ENCODE peak calls at places on chromosomes 4 and X, in ten cellular contexts. V, U, N, K, Z, Q, I, Y, D and E are unnamed samples.

GRCh38 chr4:52665592-52665991 is 6.5 kb upstream of the USP46 start:
- DNase-seq in D (no peak), N (peak; percentile 11), K (no peak), U (no peak), I (no peak), V (no peak), Q (no peak), Y (no peak), Z (no peak), E (no peak)

GRCh38 chrX:107725761-107726555 is 49.6 kb downstream of the TSC22D3 start:
- DNase-seq in N (no peak), U (no peak), Z (no peak), V (no peak), D (peak; percentile 23), K (no peak), Y (no peak), Q (no peak), I (peak; percentile 56), E (no peak)

GRCh38 chr4:48021086-48021485 is 4.5 kb downstream of the NIPAL1 start:
- DNase-seq in Z (no peak), Y (no peak), I (no peak), U (no peak), V (no peak), Q (no peak), K (no peak), D (no peak), N (no peak), E (no peak)

GRCh38 chrX:129461801-129462456 is 61.4 kb downstream of the SMARCA1 start:
- DNase-seq in Q (no peak), D (no peak), I (no peak), U (no peak), Z (no peak), Y (no peak), N (no peak), V (no peak), K (no peak), E (no peak)

GRCh38 chr4:11529625-11530201 is 101.0 kb upstream of the HS3ST1 start:
- DNase-seq in I (no peak), N (no peak), Z (peak; percentile 89), U (no peak), D (no peak), Y (peak; percentile 20), V (no peak), K (peak; percentile 27), Q (no peak), E (no peak)

GRCh38 chrX:154004315-154004714 is 15.4 kb downstream of the IRAK1 start:
- DNase-seq in V (no peak), U (no peak), Y (no peak), I (no peak), D (no peak), Q (no peak), Z (no peak), K (no peak), N (no peak), E (no peak)

GRCh38 chr4:28886934-28887333 is 1833.2 kb upstream of the PCDH7 start:
- DNase-seq in K (no peak), D (no peak), Q (no peak), Z (peak; percentile 54), Y (no peak), N (no peak), V (no peak), I (no peak), U (no peak), E (no peak)

GRCh38 chrX:155055494-155055893 is 15.4 kb downstream of the CMC4 start:
- DNase-seq in U (no peak), N (no peak), I (no peak), Q (no peak), K (no peak), Z (no peak), V (no peak), D (no peak), Y (no peak), E (no peak)

GRCh38 chrX:150196300-150196699 is 166.8 kb upstream of the MAMLD1 start:
- DNase-seq in Y (no peak), D (no peak), K (no peak), V (no peak), U (no peak), Q (no peak), Z (no peak), I (no peak), N (no peak), E (no peak)

GRCh38 chrX:50448565-50448964 is 22.1 kb downstream of the DGKK start:
- DNase-seq in K (no peak), N (no peak), D (no peak), Y (no peak), V (no peak), Z (peak; percentile 1), U (no peak), Q (no peak), I (no peak), E (no peak)

GRCh38 chr4:8439914-8440490 is 521 bp downstream of the ACOX3 start:
- DNase-seq in D (peak; percentile 15), K (peak; percentile 23), Z (no peak), I (no peak), U (no peak), Y (no peak), Q (no peak), V (no peak), N (no peak), E (peak; percentile 9)

GRCh38 chr4:37822220-37822619 is 4.3 kb upstream of the PGM2 start:
- DNase-seq in K (no peak), I (no peak), N (no peak), Z (no peak), V (no peak), U (no peak), D (no peak), Y (no peak), Q (no peak), E (no peak)

GRCh38 chr4:153535735-153536494 is 69.8 kb downstream of the TMEM131L start:
- DNase-seq in Q (no peak), U (no peak), Z (peak; percentile 22), N (no peak), I (no peak), Y (peak; percentile 26), K (no peak), D (no peak), V (no peak), E (no peak)

GRCh38 chr4:122716825-122717448 is 15.6 kb upstream of the BBS12 start:
- DNase-seq in I (peak; percentile 49), Z (peak; percentile 63), U (peak; percentile 68), Q (peak; percentile 53), D (peak; percentile 51), N (peak; percentile 40), V (peak; percentile 50), K (peak; percentile 72), Y (peak; percentile 81), E (peak; percentile 36)

GRCh38 chr4:184444953-184445309 is 29.4 kb downstream of the IRF2 start:
- DNase-seq in V (no peak), K (no peak), Y (no peak), I (no peak), D (no peak), Q (no peak), Z (no peak), U (no peak), N (no peak), E (no peak)

GRCh38 chr4:19285146-19285545 is 966.6 kb upstream of the SLIT2 start:
- DNase-seq in N (no peak), D (no peak), K (no peak), U (no peak), Q (no peak), V (no peak), Z (no peak), Y (no peak), I (no peak), E (no peak)

GRCh38 chr4:25563071-25563564 is 92.5 kb upstream of the SLC34A2 start:
- DNase-seq in D (no peak), U (no peak), N (no peak), Z (no peak), Y (no peak), Q (no peak), V (no peak), I (peak; percentile 67), K (no peak), E (no peak)

GRCh38 chr4:77310931-77311330 is 153.9 kb downstream of the CCNG2 start:
- DNase-seq in V (no peak), I (no peak), K (no peak), Q (no peak), Y (peak; percentile 50), U (peak; percentile 2), N (no peak), Z (no peak), D (no peak), E (no peak)

GRCh38 chrX:153900806-153901752 is 3.4 kb upstream of the AVPR2 start:
- DNase-seq in I (peak; percentile 77), Y (peak; percentile 59), D (no peak), N (peak; percentile 55), Q (peak; percentile 35), K (peak; percentile 47), U (peak; percentile 82), V (no peak), Z (peak; percentile 87), E (peak; percentile 60)

GRCh38 chr4:169311643-169312365 is 41.0 kb upstream of the SH3RF1 start:
- DNase-seq in D (peak; percentile 8), U (no peak), Q (no peak), V (no peak), K (peak; percentile 41), N (peak; percentile 15), I (no peak), Z (peak; percentile 59), Y (peak; percentile 45), E (no peak)

GRCh38 chr4:1347410-1347864 is 429 bp downstream of the UVSSA start:
- DNase-seq in V (peak; percentile 30), K (peak; percentile 67), Q (no peak), I (peak; percentile 72), N (peak; percentile 82), Z (peak; percentile 82), Y (peak; percentile 93), D (no peak), U (peak; percentile 89), E (no peak)

GRCh38 chrX:46757593-46757992 is 1.3 kb downstream of the SLC9A7 start:
- DNase-seq in N (peak; percentile 19), D (no peak), Y (peak; percentile 23), I (no peak), U (no peak), Z (peak; percentile 33), V (no peak), K (no peak), Q (no peak), E (no peak)

GRCh38 chrX:150940844-150941495 is 42.2 kb upstream of the HMGB3 start:
- DNase-seq in U (no peak), V (no peak), K (no peak), Z (no peak), I (no peak), N (no peak), Y (no peak), D (no peak), Q (no peak), E (no peak)

GRCh38 chr4:74223801-74224200 is 65.9 kb downstream of the MTHFD2L start:
- DNase-seq in K (peak; percentile 17), U (no peak), D (no peak), Y (no peak), N (no peak), Z (peak; percentile 59), V (no peak), I (no peak), Q (no peak), E (peak; percentile 41)

GRCh38 chr4:132619968-132620367 is 529.1 kb upstream of the PCDH10 start:
- DNase-seq in N (no peak), U (no peak), Y (no peak), Q (no peak), Z (no peak), D (no peak), K (no peak), I (no peak), V (no peak), E (no peak)

GRCh38 chr4:10106421-10107039 is 10.1 kb downstream of the WDR1 start:
- DNase-seq in D (no peak), V (no peak), U (peak; percentile 72), Q (peak; percentile 62), I (peak; percentile 71), K (peak; percentile 96), Y (peak; percentile 95), N (no peak), Z (peak; percentile 97), E (peak; percentile 81)

GRCh38 chrX:25066131-25066530 is 50.4 kb upstream of the ARX start:
- DNase-seq in Q (no peak), K (no peak), V (no peak), Z (no peak), U (no peak), Y (no peak), I (no peak), N (no peak), D (no peak), E (no peak)

GRCh38 chrX:75038925-75039324 is 113.7 kb upstream of the NEXMIF start:
- DNase-seq in D (no peak), K (no peak), V (no peak), Y (peak; percentile 10), I (no peak), U (no peak), Z (peak; percentile 32), Q (no peak), N (peak; percentile 2), E (no peak)